ENCODE peak calls at places on chromosomes 13 and 19, in nine cellular contexts. X is GM23338, P is HCT116, S is transverse colon, D is stomach, J is sigmoid colon, O is esophagus muscularis mucosa, N is H1, F is endothelial cell of umbilical vein. A is an unnamed sample.
A peak's percentile ranks its signal among the peaks of the same experiment; 100 is the strongest.

GRCh38 chr19:50808856-50809255 is 14.7 kb downstream of the KLK1 start:
- DNase-seq in S (no peak), F (no peak), D (no peak), J (no peak), O (no peak), P (no peak), N (no peak), X (no peak), A (no peak)

GRCh38 chr19:3045885-3046603 is 16.3 kb downstream of the TLE5 start:
- DNase-seq in O (no peak), D (no peak), S (no peak), F (no peak), N (no peak), X (peak; percentile 80), J (no peak), P (no peak), A (no peak)

GRCh38 chr19:5171711-5172110 is 168.9 kb downstream of the PTPRS start:
- DNase-seq in X (no peak), J (no peak), O (no peak), D (no peak), N (no peak), S (no peak), P (peak; percentile 72), F (no peak), A (no peak)

GRCh38 chr19:18764591-18765051 is 26.5 kb downstream of the COMP start:
- DNase-seq in D (no peak), F (no peak), O (no peak), J (no peak), N (no peak), S (no peak), P (no peak), X (no peak), A (no peak)

GRCh38 chr13:35855531-35856019 is 275.6 kb downstream of the DCLK1 start:
- DNase-seq in X (peak; percentile 96), F (no peak), S (no peak), O (peak; percentile 88), J (no peak), D (no peak), P (peak; percentile 63), N (peak; percentile 89), A (no peak)

GRCh38 chr13:29524176-29524575 is 71.3 kb downstream of the SLC7A1 start:
- DNase-seq in N (no peak), P (no peak), J (no peak), X (no peak), D (no peak), F (no peak), S (no peak), O (no peak), A (no peak)

GRCh38 chr13:99305180-99305965 is 1.8 kb downstream of the GPR183 start:
- DNase-seq in D (no peak), O (no peak), F (no peak), N (no peak), J (no peak), X (no peak), P (no peak), S (no peak), A (no peak)

GRCh38 chr19:28948531-28948930 is 264.4 kb downstream of the UQCRFS1 start:
- DNase-seq in D (no peak), O (no peak), J (no peak), N (no peak), F (no peak), X (no peak), S (no peak), P (no peak), A (no peak)

GRCh38 chr19:19021115-19021514 is 12.2 kb downstream of the SUGP2 start:
- DNase-seq in S (no peak), F (no peak), X (no peak), N (no peak), J (no peak), O (no peak), P (no peak), D (no peak), A (no peak)

GRCh38 chr19:55251296-55252081 is 7.3 kb downstream of the PPP6R1 start:
- DNase-seq in J (no peak), N (no peak), X (no peak), S (no peak), F (peak; percentile 20), D (peak; percentile 68), O (no peak), P (no peak), A (no peak)

DNA sequence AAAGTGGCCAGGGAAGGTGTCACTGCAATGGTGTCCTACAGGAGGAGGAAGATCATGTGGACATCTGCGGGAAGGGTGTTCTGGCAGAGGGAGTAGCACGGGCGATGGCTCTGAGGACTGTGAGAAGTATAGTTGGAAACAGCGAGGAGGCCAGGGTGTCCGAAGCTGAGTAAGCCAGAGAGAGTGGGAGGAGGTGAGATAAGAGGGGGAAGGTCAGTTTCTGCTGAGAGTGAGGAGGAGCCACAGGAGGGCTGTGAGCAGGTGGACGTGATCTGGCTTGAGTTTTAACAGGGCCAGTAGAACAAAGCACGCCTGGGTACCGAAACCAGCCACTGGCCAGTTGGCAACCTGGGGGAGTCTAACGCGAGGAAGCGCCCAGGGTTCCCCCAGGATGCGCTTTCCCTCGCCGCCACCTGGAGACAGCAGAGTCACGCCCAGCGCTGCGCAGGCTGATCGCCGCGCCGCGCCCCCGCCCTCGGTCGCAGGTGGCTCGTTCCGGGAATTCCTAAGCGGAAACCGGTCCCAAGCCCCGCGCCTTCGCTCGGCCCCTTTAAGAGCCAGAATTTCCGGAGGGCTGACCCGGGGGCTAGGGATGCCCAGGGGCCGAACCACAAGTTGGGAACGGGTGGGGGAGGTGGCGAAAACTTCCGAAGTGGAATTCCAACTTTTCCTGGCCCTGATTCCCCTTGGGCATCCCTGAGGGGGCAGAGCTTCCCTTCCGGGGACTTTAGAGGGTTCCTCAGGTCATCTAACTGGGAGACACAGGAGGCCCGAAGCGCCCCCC is 1.1 kb upstream of the LSR start:
- DNase-seq in J (no peak), X (peak; percentile 99), S (peak; percentile 94), N (peak; percentile 92), O (peak; percentile 80), F (no peak), D (peak; percentile 93), P (peak; percentile 95), A (peak; percentile 82)
- TF ChIP-seq POLR2AphosphoS5 in J (peak; percentile 23), X (peak; percentile 48), S (no peak), N (peak; percentile 77), O (no peak), F (no peak), D (no peak), P (peak; percentile 89), A (peak; percentile 10)

GRCh38 chr19:41427647-41428480 is 690 bp upstream of the B3GNT8 start:
- DNase-seq in X (peak; percentile 63), J (no peak), D (no peak), N (no peak), P (no peak), S (peak; percentile 45), F (peak; percentile 28), O (no peak), A (peak; percentile 62)

GRCh38 chr19:41426116-41426841 is 895 bp downstream of the B3GNT8 start:
- DNase-seq in J (no peak), P (no peak), F (no peak), O (no peak), N (no peak), D (no peak), X (no peak), S (no peak), A (no peak)

GRCh38 chr19:41428481-41428859 is 1.3 kb upstream of the B3GNT8 start:
- DNase-seq in O (no peak), F (no peak), N (no peak), S (no peak), D (no peak), J (no peak), X (no peak), P (no peak), A (no peak)

GRCh38 chr19:41425174-41426115 is 1.7 kb downstream of the B3GNT8 start:
- DNase-seq in S (peak; percentile 25), P (no peak), F (no peak), N (no peak), D (no peak), O (no peak), X (no peak), J (no peak), A (no peak)

GRCh38 chr19:41426952-41427646 is at the start of gene B3GNT8:
- DNase-seq in O (peak; percentile 95), P (no peak), S (peak; percentile 94), D (peak; percentile 86), J (peak; percentile 94), N (peak; percentile 56), F (peak; percentile 60), X (peak; percentile 92), A (peak; percentile 86)
- H3K27ac ChIP-seq in O (peak within 1 kb of the TSS; percentile 82), P (no peak within 1 kb of the TSS), S (peak within 1 kb of the TSS; percentile 94), D (peak within 1 kb of the TSS; percentile 71), J (peak within 1 kb of the TSS; percentile 84), N (peak within 1 kb of the TSS; percentile 47), F (peak within 1 kb of the TSS; percentile 62), X (no peak within 1 kb of the TSS), A (peak within 1 kb of the TSS; percentile 81)

DNA sequence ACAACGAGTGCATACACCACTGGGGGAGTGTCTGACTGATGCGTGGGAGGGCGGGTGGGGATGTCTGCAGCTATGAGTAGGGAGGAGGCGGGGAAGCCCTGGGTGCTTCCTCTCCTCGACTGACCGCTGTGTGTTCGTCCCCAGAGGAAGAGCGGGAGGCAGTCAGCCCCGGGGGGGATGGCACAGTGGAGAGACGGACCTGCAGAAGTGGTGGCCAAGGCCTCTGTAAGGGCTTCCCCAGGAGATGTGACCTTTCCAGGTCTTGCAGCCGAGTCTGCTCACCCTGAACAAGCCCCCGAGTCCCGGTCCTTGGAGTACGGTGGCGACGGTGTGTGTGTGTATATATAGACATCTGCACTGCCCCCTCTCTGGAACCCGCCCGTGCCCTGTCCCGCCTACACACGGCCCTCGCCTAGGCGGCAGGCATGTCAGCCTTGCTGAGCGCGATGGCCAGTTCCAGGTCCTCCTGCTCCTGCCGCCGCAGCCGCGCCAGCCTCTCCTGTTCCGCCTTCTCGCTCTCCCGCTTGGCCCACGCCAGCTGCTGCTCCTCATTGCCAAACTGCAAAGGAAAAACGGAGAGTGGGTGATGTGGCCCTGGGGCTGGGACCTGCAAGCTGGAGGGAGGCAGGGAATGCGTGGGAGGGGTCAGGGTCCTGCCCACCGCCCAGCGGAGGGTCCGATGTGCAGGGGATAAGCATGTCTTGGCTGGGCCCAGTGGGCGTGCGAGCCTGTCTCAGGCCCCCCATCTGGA is 30.8 kb downstream of the KLF2 start:
- DNase-seq in S (no peak), D (no peak), X (no peak), N (no peak), J (no peak), F (no peak), P (no peak), O (no peak), A (no peak)
- TF ChIP-seq POLR2AphosphoS5 in S (no peak), D (no peak), X (no peak), N (no peak), J (no peak), F (no peak), P (no peak), O (no peak), A (no peak)

DNA sequence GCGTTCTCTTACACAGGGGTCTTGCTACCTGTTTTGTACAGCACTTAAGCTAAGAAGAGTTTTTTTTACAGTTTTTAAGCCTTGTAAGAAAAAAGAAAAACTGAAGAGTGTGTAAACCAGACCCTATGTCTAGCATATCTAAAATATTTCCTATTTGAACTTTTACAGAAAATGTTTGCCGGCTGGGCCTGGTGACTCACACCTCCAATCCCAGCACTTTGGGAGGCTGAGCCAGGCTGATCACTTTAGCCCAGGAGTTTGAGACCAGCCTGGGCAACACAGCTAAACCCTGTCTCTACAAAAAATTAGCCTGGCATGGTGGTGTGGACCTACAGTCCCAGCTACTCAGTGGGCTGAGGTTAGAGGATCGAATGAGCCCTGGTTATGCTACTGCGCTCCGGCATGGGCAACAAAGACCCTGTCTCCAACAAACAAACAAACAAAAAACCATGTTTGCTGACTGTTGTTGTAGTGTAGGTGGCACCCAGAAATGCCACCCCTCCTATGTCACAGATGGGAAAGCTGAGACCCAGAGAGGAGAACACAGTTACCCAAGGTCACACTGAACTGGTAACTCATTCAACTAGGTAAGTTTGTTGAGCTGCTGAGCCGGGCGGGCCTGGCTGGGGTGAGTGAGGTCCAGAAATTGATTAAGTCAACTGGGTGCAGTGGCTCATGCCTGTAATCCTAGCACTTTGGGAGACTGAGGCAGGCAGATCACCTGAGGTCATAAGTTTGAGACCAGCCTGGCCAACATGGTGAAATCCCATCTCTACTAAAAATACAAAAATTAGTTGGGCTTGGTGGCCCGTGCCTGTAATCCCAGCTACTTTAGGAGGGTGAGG is 1.9 kb upstream of the VASP start:
- DNase-seq in P (no peak), J (no peak), F (no peak), D (no peak), O (no peak), S (no peak), X (no peak), N (no peak), A (no peak)
- H3K27ac ChIP-seq in P (peak overlapping the region; percentile 95), J (peak overlapping the region; percentile 99), F (no peak overlapping the region), D (peak overlapping the region; percentile 91), O (peak overlapping the region; percentile 96), S (peak overlapping the region; percentile 99), X (peak overlapping the region; percentile 80), N (no peak overlapping the region), A (peak overlapping the region; percentile 95)

A was measured in breast epithelium.